ENCODE peak calls at places on chromosome 17, in six cellular contexts. One of them, this sample, is unnamed.

GRCh38 chr17:41792835-41793748 is 6.6 kb upstream of the JUP start:
- DNase-seq in HepG2: peak; percentile 68
- DNase-seq in GM12878: no peak
- DNase-seq in H1: no peak
- DNase-seq in K562: peak; percentile 96
- DNase-seq in SK-N-SH: peak; percentile 19
- DNase-seq in this sample: peak; percentile 93

GRCh38 chr17:73600103-73600871 is 44.0 kb downstream of the SDK2 start:
- DNase-seq in GM12878: no peak
- DNase-seq in K562: no peak
- DNase-seq in SK-N-SH: peak; percentile 91
- DNase-seq in HepG2: no peak
- DNase-seq in H1: no peak
- DNase-seq in this sample: no peak

GRCh38 chr17:77429985-77430752 is 289.4 kb downstream of the SEC14L1 start:
- DNase-seq in GM12878: no peak
- DNase-seq in HepG2: peak; percentile 97
- DNase-seq in SK-N-SH: peak; percentile 93
- DNase-seq in K562: peak; percentile 88
- DNase-seq in H1: peak; percentile 95
- DNase-seq in this sample: peak; percentile 84

GRCh38 chr17:65324977-65325376 is 187.8 kb downstream of the RGS9 start:
- DNase-seq in GM12878: no peak
- DNase-seq in SK-N-SH: no peak
- DNase-seq in K562: no peak
- DNase-seq in H1: no peak
- DNase-seq in HepG2: no peak
- DNase-seq in this sample: no peak

GRCh38 chr17:44385287-44386181 is 3.9 kb downstream of the ITGA2B start:
- DNase-seq in GM12878: no peak
- DNase-seq in HepG2: peak; percentile 65
- DNase-seq in K562: peak; percentile 93
- DNase-seq in H1: peak; percentile 95
- DNase-seq in SK-N-SH: peak; percentile 97
- DNase-seq in this sample: peak; percentile 88

GRCh38 chr17:2347805-2348685 is 10.7 kb downstream of the SGSM2 start:
- DNase-seq in H1: peak; percentile 83
- DNase-seq in K562: no peak
- DNase-seq in GM12878: no peak
- DNase-seq in HepG2: peak; percentile 92
- DNase-seq in SK-N-SH: no peak
- DNase-seq in this sample: peak; percentile 47

GRCh38 chr17:39166437-39167335 is 725 bp upstream of the ARL5C start:
- DNase-seq in K562: no peak
- DNase-seq in SK-N-SH: no peak
- DNase-seq in H1: no peak
- DNase-seq in HepG2: no peak
- DNase-seq in GM12878: no peak
- DNase-seq in this sample: no peak

GRCh38 chr17:15213381-15214087 is 51.6 kb downstream of the PMP22 start:
- DNase-seq in GM12878: no peak
- DNase-seq in H1: no peak
- DNase-seq in SK-N-SH: peak; percentile 31
- DNase-seq in HepG2: no peak
- DNase-seq in K562: peak; percentile 65
- DNase-seq in this sample: peak; percentile 34

GRCh38 chr17:27380551-27380950 is 75.7 kb upstream of the KSR1 start:
- DNase-seq in SK-N-SH: no peak
- DNase-seq in K562: no peak
- DNase-seq in H1: no peak
- DNase-seq in GM12878: no peak
- DNase-seq in HepG2: no peak
- DNase-seq in this sample: no peak
- H3K4me2 ChIP-seq in SK-N-SH: peak overlapping the region; percentile 64
- H3K4me2 ChIP-seq in K562: peak overlapping the region; percentile 75
- H3K4me2 ChIP-seq in H1: no peak overlapping the region
- H3K4me2 ChIP-seq in GM12878: no peak overlapping the region
- H3K4me2 ChIP-seq in HepG2: peak overlapping the region; percentile 70
- H3K4me2 ChIP-seq in this sample: peak overlapping the region; percentile 74

GRCh38 chr17:81161972-81162371 is 3.3 kb upstream of the PVALEF start:
- DNase-seq in SK-N-SH: no peak
- DNase-seq in HepG2: no peak
- DNase-seq in GM12878: no peak
- DNase-seq in K562: no peak
- DNase-seq in H1: no peak
- DNase-seq in this sample: no peak

GRCh38 chr17:81161536-81161935 is 3.8 kb upstream of the PVALEF start:
- DNase-seq in GM12878: no peak
- DNase-seq in H1: no peak
- DNase-seq in SK-N-SH: no peak
- DNase-seq in HepG2: no peak
- DNase-seq in K562: no peak
- DNase-seq in this sample: no peak

GRCh38 chr17:81163703-81164413 is 1.4 kb upstream of the PVALEF start:
- DNase-seq in HepG2: no peak
- DNase-seq in GM12878: no peak
- DNase-seq in H1: no peak
- DNase-seq in K562: no peak
- DNase-seq in SK-N-SH: no peak
- DNase-seq in this sample: no peak

GRCh38 chr17:81163051-81163695 is 2.1 kb upstream of the PVALEF start:
- DNase-seq in GM12878: no peak
- DNase-seq in HepG2: no peak
- DNase-seq in H1: no peak
- DNase-seq in SK-N-SH: no peak
- DNase-seq in K562: no peak
- DNase-seq in this sample: no peak

GRCh38 chr17:81162491-81162890 is 2.8 kb upstream of the PVALEF start:
- DNase-seq in K562: no peak
- DNase-seq in H1: no peak
- DNase-seq in GM12878: no peak
- DNase-seq in HepG2: no peak
- DNase-seq in SK-N-SH: no peak
- DNase-seq in this sample: no peak
- TF ChIP-seq CHD2 in K562: no peak
- TF ChIP-seq CHD2 in H1: no peak
- TF ChIP-seq CHD2 in GM12878: no peak
- TF ChIP-seq CHD2 in HepG2: no peak
- TF ChIP-seq CHD2 in SK-N-SH: no peak
- TF ChIP-seq CHD2 in this sample: no peak

GRCh38 chr17:72489273-72489641 is 368.4 kb downstream of the SOX9 start:
- DNase-seq in GM12878: no peak
- DNase-seq in H1: no peak
- DNase-seq in HepG2: peak; percentile 67
- DNase-seq in SK-N-SH: no peak
- DNase-seq in K562: no peak
- DNase-seq in this sample: no peak

GRCh38 chr17:72492941-72493340 is 372.1 kb downstream of the SOX9 start:
- DNase-seq in GM12878: no peak
- DNase-seq in HepG2: no peak
- DNase-seq in K562: no peak
- DNase-seq in H1: no peak
- DNase-seq in SK-N-SH: no peak
- DNase-seq in this sample: no peak

GRCh38 chr17:72492494-72492893 is 371.7 kb downstream of the SOX9 start:
- DNase-seq in SK-N-SH: no peak
- DNase-seq in K562: no peak
- DNase-seq in H1: no peak
- DNase-seq in HepG2: peak; percentile 48
- DNase-seq in GM12878: no peak
- DNase-seq in this sample: no peak

GRCh38 chr17:72488542-72489272 is 367.9 kb downstream of the SOX9 start:
- DNase-seq in HepG2: no peak
- DNase-seq in SK-N-SH: no peak
- DNase-seq in GM12878: no peak
- DNase-seq in K562: no peak
- DNase-seq in H1: no peak
- DNase-seq in this sample: no peak

DNA sequence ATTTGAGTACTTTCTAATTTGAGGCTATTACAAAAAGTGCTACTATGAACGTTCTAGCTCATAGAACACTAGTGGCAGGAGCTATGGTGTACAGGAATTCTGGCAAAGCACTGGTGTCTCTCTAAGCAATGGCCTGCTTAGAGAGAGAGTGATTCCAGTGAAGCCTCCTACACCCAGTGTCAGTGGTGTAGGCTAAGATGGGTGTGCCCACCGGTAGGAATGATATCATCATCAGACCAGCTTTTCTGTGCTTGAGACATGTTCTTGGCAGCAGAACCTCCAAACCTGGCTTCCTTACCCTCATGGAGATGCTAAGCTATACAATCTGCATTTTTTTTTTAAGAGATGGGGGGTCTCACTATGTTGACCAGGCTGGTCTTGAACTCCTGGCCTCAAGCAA is 370.3 kb downstream of the SOX9 start:
- DNase-seq in K562: no peak
- DNase-seq in HepG2: no peak
- DNase-seq in H1: no peak
- DNase-seq in SK-N-SH: no peak
- DNase-seq in GM12878: no peak
- DNase-seq in this sample: no peak
- H3K4me2 ChIP-seq in K562: no peak overlapping the region
- H3K4me2 ChIP-seq in HepG2: no peak overlapping the region
- H3K4me2 ChIP-seq in H1: no peak overlapping the region
- H3K4me2 ChIP-seq in SK-N-SH: no peak overlapping the region
- H3K4me2 ChIP-seq in GM12878: no peak overlapping the region
- H3K4me2 ChIP-seq in this sample: no peak overlapping the region

GRCh38 chr17:49578963-49579500 is 3.4 kb downstream of the NXPH3 start:
- DNase-seq in HepG2: no peak
- DNase-seq in K562: no peak
- DNase-seq in H1: no peak
- DNase-seq in GM12878: no peak
- DNase-seq in SK-N-SH: peak; percentile 36
- DNase-seq in this sample: no peak
- TF ChIP-seq CHD2 in HepG2: no peak
- TF ChIP-seq CHD2 in K562: no peak
- TF ChIP-seq CHD2 in H1: no peak
- TF ChIP-seq CHD2 in GM12878: no peak
- TF ChIP-seq CHD2 in SK-N-SH: no peak
- TF ChIP-seq CHD2 in this sample: no peak

DNA sequence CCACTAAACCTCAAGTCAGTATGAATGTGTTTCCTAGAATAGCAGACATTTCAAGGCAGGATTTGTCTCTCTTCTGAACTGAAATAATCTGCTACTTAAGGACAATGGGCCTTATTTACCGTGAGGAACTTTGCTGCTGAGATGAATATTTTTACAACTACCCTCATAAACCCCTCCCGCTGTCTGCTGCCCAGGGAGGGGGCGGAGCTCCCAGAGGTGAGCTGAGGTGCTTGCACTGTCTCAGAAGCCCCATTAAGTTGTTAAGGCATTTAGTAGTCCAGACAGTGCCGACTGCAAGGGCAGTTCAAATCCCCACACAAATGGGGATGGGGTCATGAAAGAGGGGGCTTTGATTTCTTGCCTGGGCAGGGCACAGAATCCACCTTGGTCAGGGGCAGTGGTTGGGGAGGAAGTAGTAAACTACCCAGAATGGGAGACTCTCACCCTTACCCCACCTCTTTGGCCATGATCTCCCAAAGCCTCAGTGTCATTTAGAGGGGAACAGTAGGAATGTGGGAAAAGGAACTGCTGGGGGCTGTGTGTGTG is 19.2 kb downstream of the HNF1B start:
- DNase-seq in K562: no peak
- DNase-seq in HepG2: no peak
- DNase-seq in GM12878: no peak
- DNase-seq in SK-N-SH: no peak
- DNase-seq in H1: no peak
- DNase-seq in this sample: no peak
- H3K4me2 ChIP-seq in K562: no peak overlapping the region
- H3K4me2 ChIP-seq in HepG2: no peak overlapping the region
- H3K4me2 ChIP-seq in GM12878: no peak overlapping the region
- H3K4me2 ChIP-seq in SK-N-SH: no peak overlapping the region
- H3K4me2 ChIP-seq in H1: no peak overlapping the region
- H3K4me2 ChIP-seq in this sample: no peak overlapping the region

This sample was measured in A549.